ENCODE peak calls at places on chromosomes 1 and 21, in seven cellular contexts. I, B, S, H, R, W and M are unnamed samples.

GRCh38 chr1:221631551-221631950 is 110.3 kb downstream of the DUSP10 start:
- DNase-seq in H (no peak), R (no peak), W (no peak), I (no peak), B (no peak), S (no peak), M (no peak)

GRCh38 chr1:201190624-201191051 is at the start of gene IGFN1:
- DNase-seq in R (no peak), I (peak; percentile 79), B (no peak), W (no peak), H (peak; percentile 36), S (no peak), M (no peak)

GRCh38 chr1:53544731-53545515 is 85.7 kb downstream of the DMRTB1 start:
- DNase-seq in S (no peak), W (no peak), R (no peak), B (no peak), I (no peak), H (peak; percentile 23), M (no peak)

GRCh38 chr21:27269646-27270045 is 302.8 kb upstream of the ADAMTS5 start:
- DNase-seq in H (no peak), W (peak; percentile 92), R (peak; percentile 89), B (no peak), I (no peak), S (peak; percentile 94), M (no peak)

GRCh38 chr1:51289676-51290488 is 40.5 kb downstream of the TTC39A start:
- DNase-seq in W (no peak), R (no peak), S (no peak), H (no peak), B (no peak), I (no peak), M (no peak)

GRCh38 chr21:31524140-31524539 is 135.4 kb upstream of the SOD1 start:
- DNase-seq in H (no peak), B (no peak), R (no peak), I (peak; percentile 87), W (no peak), S (no peak), M (no peak)

GRCh38 chr21:28444567-28444966 is 548.1 kb downstream of the LTN1 start:
- DNase-seq in I (no peak), S (no peak), W (peak; percentile 65), H (no peak), B (no peak), R (no peak), M (no peak)

GRCh38 chr1:25469177-25469576 is 38.5 kb downstream of the MACO1 start:
- DNase-seq in I (no peak), H (no peak), W (peak; percentile 83), B (no peak), S (peak; percentile 40), R (peak; percentile 59), M (no peak)

GRCh38 chr1:152774875-152775274 is at the start of gene LCE1F:
- DNase-seq in H (no peak), I (no peak), R (peak; percentile 61), W (no peak), S (no peak), B (no peak), M (no peak)

GRCh38 chr1:6066680-6067079 is 21.0 kb downstream of the KCNAB2 start:
- DNase-seq in I (no peak), S (no peak), R (no peak), B (no peak), W (no peak), H (no peak), M (no peak)

GRCh38 chr1:174999926-175000696 is at the start of gene CACYBP:
- DNase-seq in I (no peak), W (peak; percentile 58), R (peak; percentile 40), B (no peak), S (peak; percentile 28), H (no peak), M (no peak)

GRCh38 chr1:234001817-234002216 is 97.3 kb downstream of the SLC35F3 start:
- DNase-seq in B (no peak), S (no peak), R (peak; percentile 76), H (no peak), I (no peak), W (no peak), M (no peak)
- H3K27ac ChIP-seq in B (no peak overlapping the region), S (no peak overlapping the region), R (peak overlapping the region; percentile 32), H (no peak overlapping the region), I (no peak overlapping the region), W (no peak overlapping the region), M (no peak overlapping the region)

GRCh38 chr21:26119906-26120305 is 50.7 kb downstream of the APP start:
- DNase-seq in W (no peak), I (no peak), R (no peak), H (no peak), B (no peak), S (no peak), M (no peak)
- H3K27ac ChIP-seq in W (no peak overlapping the region), I (no peak overlapping the region), R (peak overlapping the region; percentile 36), H (no peak overlapping the region), B (no peak overlapping the region), S (no peak overlapping the region), M (no peak overlapping the region)

GRCh38 chr1:213111502-213111901 is 60.5 kb downstream of the RPS6KC1 start:
- DNase-seq in H (no peak), I (no peak), R (no peak), W (no peak), S (no peak), B (no peak), M (no peak)
- H3K27ac ChIP-seq in H (no peak overlapping the region), I (no peak overlapping the region), R (no peak overlapping the region), W (no peak overlapping the region), S (no peak overlapping the region), B (no peak overlapping the region), M (no peak overlapping the region)

DNA sequence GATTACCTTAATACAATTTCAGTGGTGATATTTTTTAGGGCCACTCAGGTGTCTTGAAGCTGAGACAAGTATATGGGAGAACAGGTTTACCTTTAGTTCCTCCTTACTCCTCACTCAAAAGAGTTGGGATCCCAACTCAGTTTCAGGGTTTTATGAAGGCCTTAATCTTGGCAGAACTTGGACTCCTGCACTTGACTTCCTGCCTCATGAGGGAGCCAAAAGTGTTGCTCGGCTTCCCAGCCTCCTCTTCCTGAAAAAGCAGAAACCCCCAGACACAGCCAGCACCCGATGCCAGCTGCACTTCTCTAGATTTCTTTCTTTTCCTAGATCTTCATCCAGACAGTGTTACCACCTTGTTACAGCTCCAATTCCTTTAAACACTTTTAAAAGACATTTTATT is 70.8 kb upstream of the TMPRSS2 start:
- DNase-seq in B (no peak), I (no peak), W (no peak), R (no peak), H (no peak), S (no peak), M (peak; percentile 33)
- H3K27ac ChIP-seq in B (no peak overlapping the region), I (no peak overlapping the region), W (no peak overlapping the region), R (no peak overlapping the region), H (no peak overlapping the region), S (no peak overlapping the region), M (no peak overlapping the region)